ENCODE peak calls at places on chromosomes 7 and 10, in four cellular contexts. C, T, A and M are unnamed samples.

GRCh38 chr10:124595143-124595883 is 133.7 kb downstream of the LHPP start:
- DNase-seq in C (no peak), T (no peak), A (no peak), M (no peak)

GRCh38 chr7:51357821-51358220 is 41.2 kb upstream of the COBL start:
- DNase-seq in C (no peak), T (no peak), A (no peak), M (peak; percentile 3)

GRCh38 chr7:37901236-37901827 is 15.3 kb downstream of the SFRP4 start:
- DNase-seq in C (no peak), T (no peak), A (peak; percentile 59), M (no peak)

GRCh38 chr7:108235451-108236061 is 105.4 kb upstream of the LAMB4 start:
- DNase-seq in C (no peak), T (no peak), A (no peak), M (peak; percentile 80)

GRCh38 chr7:139456511-139456910 is 27.0 kb downstream of the KLRG2 start:
- DNase-seq in C (no peak), T (no peak), A (no peak), M (no peak)

GRCh38 chr7:19390795-19391194 is 245.6 kb upstream of the FERD3L start:
- DNase-seq in C (no peak), T (no peak), A (no peak), M (no peak)

GRCh38 chr10:31134303-31134928 is 102.8 kb upstream of the ZNF438 start:
- DNase-seq in C (no peak), T (no peak), A (peak; percentile 92), M (peak; percentile 78)

GRCh38 chr10:78597791-78598555 is 470.8 kb upstream of the ZMIZ1 start:
- DNase-seq in C (no peak), T (peak; percentile 9), A (no peak), M (peak; percentile 34)

GRCh38 chr10:24822557-24822956 is 98.9 kb upstream of the ARHGAP21 start:
- DNase-seq in C (no peak), T (no peak), A (no peak), M (no peak)

GRCh38 chr10:34615770-34616169 is 199.3 kb downstream of the PARD3 start:
- DNase-seq in C (no peak), T (no peak), A (peak; percentile 40), M (no peak)

GRCh38 chr7:80453699-80454340 is 58.0 kb downstream of the GNAT3 start:
- DNase-seq in C (no peak), T (no peak), A (no peak), M (no peak)

GRCh38 chr7:100588438-100588837 is 2.3 kb downstream of the FBXO24 start:
- DNase-seq in C (no peak), T (no peak), A (no peak), M (peak; percentile 29)

GRCh38 chr7:67489881-67490280 is 493.2 kb downstream of the TYW1 start:
- DNase-seq in C (no peak), T (no peak), A (no peak), M (no peak)

GRCh38 chr7:150595361-150595760 is 28.2 kb downstream of the GIMAP4 start:
- DNase-seq in C (no peak), T (no peak), A (no peak), M (no peak)

GRCh38 chr10:3901370-3901769 is 116.4 kb upstream of the KLF6 start:
- DNase-seq in C (no peak), T (no peak), A (no peak), M (no peak)

GRCh38 chr10:60978287-60979115 is 34.5 kb upstream of the RHOBTB1 start:
- DNase-seq in C (no peak), T (no peak), A (peak; percentile 69), M (no peak)

GRCh38 chr7:105403128-105403527 is 14.4 kb upstream of the SRPK2 start:
- DNase-seq in C (no peak), T (no peak), A (no peak), M (no peak)

GRCh38 chr10:103911021-103911459 is 6.9 kb downstream of the STN1 start:
- DNase-seq in C (no peak), T (no peak), A (no peak), M (no peak)

GRCh38 chr10:1776127-1776662 is 38.9 kb upstream of the ADARB2 start:
- DNase-seq in C (no peak), T (no peak), A (no peak), M (no peak)

GRCh38 chr10:108560488-108560887 is 1362.8 kb downstream of the XPNPEP1 start:
- DNase-seq in C (no peak), T (no peak), A (no peak), M (no peak)

GRCh38 chr7:106365252-106366005 is 80.6 kb upstream of the NAMPT start:
- DNase-seq in C (peak; percentile 67), T (no peak), A (no peak), M (no peak)

GRCh38 chr7:150716368-150716767 is at the start of gene GIMAP1:
- DNase-seq in C (no peak), T (no peak), A (no peak), M (no peak)

GRCh38 chr10:55631071-55631654 is 729.9 kb downstream of the ZWINT start:
- DNase-seq in C (peak; percentile 54), T (peak; percentile 91), A (peak; percentile 40), M (peak; percentile 96)

GRCh38 chr10:132593900-132594876 is 56.6 kb downstream of the INPP5A start:
- DNase-seq in C (no peak), T (no peak), A (no peak), M (no peak)

GRCh38 chr7:26500749-26501352 is 209.2 kb downstream of the SNX10 start:
- DNase-seq in C (no peak), T (no peak), A (peak; percentile 18), M (no peak)

GRCh38 chr10:127802532-127803055 is 65.6 kb downstream of the FOXI2 start:
- DNase-seq in C (no peak), T (no peak), A (no peak), M (no peak)

GRCh38 chr7:29854257-29854938 is 48.1 kb downstream of the WIPF3 start:
- DNase-seq in C (no peak), T (peak; percentile 36), A (peak; percentile 49), M (peak; percentile 71)

GRCh38 chr7:85065306-85065705 is 121.5 kb downstream of the SEMA3D start:
- DNase-seq in C (no peak), T (no peak), A (peak; percentile 77), M (no peak)

GRCh38 chr10:34956756-34957155 is 133.4 kb downstream of the CUL2 start:
- DNase-seq in C (no peak), T (no peak), A (no peak), M (no peak)

GRCh38 chr7:84231157-84231556 is 36.6 kb upstream of the SEMA3A start:
- DNase-seq in C (no peak), T (no peak), A (peak; percentile 87), M (no peak)

GRCh38 chr10:101080933-101081546 is 19.3 kb downstream of the KAZALD1 start:
- DNase-seq in C (no peak), T (peak; percentile 61), A (peak; percentile 29), M (peak; percentile 87)
- H3K27me3 ChIP-seq in C (peaks cover 66% of the 10 kb centered on the region), T (peaks cover 2% of the 10 kb centered on the region), A (peaks cover 20% of the 10 kb centered on the region), M (peaks cover 83% of the 10 kb centered on the region)

GRCh38 chr10:113471241-113471996 is 81.4 kb upstream of the HABP2 start:
- DNase-seq in C (no peak), T (no peak), A (no peak), M (peak; percentile 63)
- TF ChIP-seq CTCF in C (no peak), T (no peak), A (no peak), M (no peak)

GRCh38 chr10:117162093-117163021 is 24.3 kb upstream of the VAX1 start:
- DNase-seq in C (no peak), T (peak; percentile 77), A (no peak), M (no peak)

GRCh38 chr10:117165557-117166419 is 27.7 kb upstream of the VAX1 start:
- DNase-seq in C (peak; percentile 59), T (peak; percentile 88), A (peak; percentile 52), M (peak; percentile 95)

GRCh38 chr10:117163061-117163953 is 25.2 kb upstream of the VAX1 start:
- DNase-seq in C (no peak), T (peak; percentile 77), A (no peak), M (peak; percentile 94)

GRCh38 chr10:117164878-117165556 is 26.9 kb upstream of the VAX1 start:
- DNase-seq in C (no peak), T (no peak), A (no peak), M (peak; percentile 57)

GRCh38 chr10:117163954-117164292 is 25.9 kb upstream of the VAX1 start:
- DNase-seq in C (no peak), T (no peak), A (no peak), M (no peak)
- H3K27me3 ChIP-seq in C (peaks cover 99% of the 10 kb centered on the region), T (peaks cover 77% of the 10 kb centered on the region), A (peaks cover 56% of the 10 kb centered on the region), M (peaks cover 89% of the 10 kb centered on the region)

GRCh38 chr10:125734823-125735222 is 15.3 kb downstream of the EDRF1 start:
- DNase-seq in C (no peak), T (no peak), A (no peak), M (no peak)
- TF ChIP-seq CTCF in C (no peak), T (peak; percentile 40), A (no peak), M (peak; percentile 64)